ENCODE peak calls at places on chromosomes 16 and 17, in eight cellular contexts. R, E, I, D, U, V, L and W are unnamed samples.

GRCh38 chr17:14690704-14691103 is 389.8 kb downstream of the HS3ST3B1 start:
- DNase-seq in R (no peak), E (no peak), I (no peak), D (no peak), U (no peak), V (no peak), L (no peak), W (no peak)

GRCh38 chr17:42387221-42387657 is 1.0 kb downstream of the STAT3 start:
- DNase-seq in R (peak; percentile 76), E (peak; percentile 49), I (peak; percentile 54), D (no peak), U (peak; percentile 61), V (peak; percentile 86), L (no peak), W (no peak)

GRCh38 chr17:13462673-13463124 is 139.0 kb downstream of the HS3ST3A1 start:
- DNase-seq in R (no peak), E (no peak), I (no peak), D (no peak), U (no peak), V (no peak), L (no peak), W (no peak)

GRCh38 chr16:16166952-16167351 is 56.3 kb downstream of the ABCC6 start:
- DNase-seq in R (no peak), E (no peak), I (no peak), D (no peak), U (no peak), V (no peak), L (no peak), W (no peak)

GRCh38 chr16:1054660-1055556 is 17.6 kb upstream of the SSTR5 start:
- DNase-seq in R (peak; percentile 23), E (peak; percentile 64), I (peak; percentile 68), D (no peak), U (no peak), V (peak; percentile 49), L (no peak), W (peak; percentile 4)

GRCh38 chr17:31695456-31696090 is 163.5 kb downstream of the COPRS start:
- DNase-seq in R (peak; percentile 50), E (no peak), I (no peak), D (no peak), U (no peak), V (peak; percentile 66), L (peak; percentile 13), W (no peak)

GRCh38 chr17:80414508-80414802 is 512 bp upstream of the ENDOV start:
- DNase-seq in R (peak; percentile 14), E (peak; percentile 33), I (no peak), D (no peak), U (no peak), V (no peak), L (no peak), W (no peak)

GRCh38 chr16:66776457-66776856 is 24.9 kb downstream of the TERB1 start:
- DNase-seq in R (no peak), E (no peak), I (no peak), D (no peak), U (no peak), V (no peak), L (no peak), W (no peak)

GRCh38 chr16:78916928-78917545 is 683.5 kb downstream of the MAF start:
- DNase-seq in R (no peak), E (no peak), I (no peak), D (no peak), U (no peak), V (no peak), L (no peak), W (no peak)

GRCh38 chr17:5226940-5227878 is 7.5 kb downstream of the SCIMP start:
- DNase-seq in R (no peak), E (no peak), I (peak; percentile 13), D (no peak), U (peak; percentile 63), V (no peak), L (no peak), W (no peak)

GRCh38 chr16:77273815-77274214 is 74.6 kb downstream of the SYCE1L start:
- DNase-seq in R (peak; percentile 86), E (no peak), I (no peak), D (no peak), U (no peak), V (peak; percentile 84), L (peak; percentile 16), W (no peak)

GRCh38 chr17:2634361-2634960 is 41.0 kb downstream of the PAFAH1B1 start:
- DNase-seq in R (peak; percentile 92), E (no peak), I (peak; percentile 18), D (no peak), U (no peak), V (no peak), L (no peak), W (no peak)

GRCh38 chr16:56382901-56383355 is 42.4 kb downstream of the AMFR start:
- DNase-seq in R (peak; percentile 83), E (no peak), I (peak; percentile 10), D (no peak), U (no peak), V (peak; percentile 19), L (no peak), W (no peak)

DNA sequence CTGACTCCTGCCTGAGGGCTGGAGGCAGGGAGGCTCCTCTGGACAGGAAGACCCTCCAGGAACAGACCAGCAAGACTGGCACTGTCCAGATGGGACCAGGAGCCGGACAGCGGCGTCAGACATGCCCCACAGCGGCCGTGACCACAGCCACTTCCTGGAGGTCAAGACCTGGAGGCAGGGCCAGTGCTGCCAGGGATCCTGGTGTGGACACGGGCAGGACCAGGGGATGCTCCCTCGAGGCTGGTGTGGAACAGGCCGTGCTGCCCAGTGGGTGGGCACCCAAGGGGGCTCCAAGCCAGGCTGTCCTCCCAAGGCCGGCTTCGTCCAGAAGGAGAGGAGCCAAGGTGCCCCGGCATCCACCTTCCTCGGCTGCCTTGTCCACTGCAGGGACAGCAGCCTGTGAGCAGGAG is 4.5 kb upstream of the CCDC57 start:
- DNase-seq in R (no peak), E (no peak), I (no peak), D (peak; percentile 90), U (no peak), V (no peak), L (no peak), W (no peak)
- TF ChIP-seq CTCF in R (no peak), E (no peak), I (no peak), D (no peak), U (no peak), V (no peak), L (no peak), W (no peak)

DNA sequence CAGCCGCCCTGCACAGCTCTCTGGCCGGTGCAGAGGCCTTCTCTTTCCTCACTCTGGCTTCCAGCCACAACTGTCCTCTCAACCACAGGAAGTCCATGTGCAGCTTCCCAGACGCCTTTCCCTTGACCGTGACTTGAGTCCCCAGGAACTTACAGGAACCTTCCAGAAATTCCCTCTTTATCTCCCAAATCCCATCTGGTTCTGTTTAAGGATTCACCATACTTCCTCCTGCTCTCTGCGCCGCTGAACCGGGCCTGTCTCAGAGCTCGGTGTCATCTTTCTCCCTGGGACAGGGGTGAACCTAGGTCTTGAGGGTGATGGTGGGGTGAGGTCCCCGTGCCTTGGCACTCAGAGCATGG is 65.2 kb upstream of the ZNF469 start:
- DNase-seq in R (peak; percentile 68), E (no peak), I (peak; percentile 37), D (no peak), U (no peak), V (peak; percentile 88), L (no peak), W (no peak)
- H3K4me3 ChIP-seq in R (no peak overlapping the region), E (no peak overlapping the region), I (no peak overlapping the region), D (no peak overlapping the region), U (no peak overlapping the region), V (no peak overlapping the region), L (no peak overlapping the region), W (no peak overlapping the region)

DNA sequence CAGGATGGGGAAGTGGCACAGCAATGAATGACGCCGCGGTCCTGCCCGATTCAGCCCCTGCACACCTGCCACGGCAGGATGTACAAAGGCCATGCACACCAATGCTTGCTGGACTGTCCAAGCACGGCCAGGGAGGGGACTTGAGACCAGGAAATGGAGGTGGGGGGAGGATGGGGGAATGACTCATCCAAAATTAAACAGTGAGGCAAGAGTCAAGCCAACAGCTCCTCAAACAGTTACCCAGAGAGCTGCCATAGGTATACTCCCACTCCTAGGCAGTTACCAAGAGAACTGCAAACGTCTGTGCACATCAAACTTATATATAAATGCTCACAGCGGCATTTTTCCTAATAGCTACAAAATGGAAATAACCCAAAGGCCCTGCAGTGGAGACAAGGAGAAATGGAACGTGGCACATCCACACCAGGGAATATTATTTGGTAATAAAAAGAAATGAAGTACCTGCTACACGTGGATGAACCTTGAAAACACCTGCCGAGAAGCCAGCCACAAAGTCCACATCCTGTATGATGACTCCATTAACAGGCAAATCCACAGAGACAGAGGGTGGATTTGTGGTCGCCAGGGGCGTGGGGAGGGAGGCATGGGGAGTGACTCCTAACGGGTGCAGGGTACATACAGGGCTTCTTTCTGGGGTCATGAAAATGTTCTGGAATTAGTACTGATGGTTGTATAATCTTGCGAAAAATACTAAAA is 54.1 kb downstream of the VAC14 start:
- DNase-seq in R (peak; percentile 92), E (peak; percentile 90), I (peak; percentile 90), D (peak; percentile 93), U (peak; percentile 88), V (peak; percentile 91), L (peak; percentile 63), W (peak; percentile 97)
- TF ChIP-seq CTCF in R (no peak), E (no peak), I (no peak), D (no peak), U (no peak), V (no peak), L (no peak), W (no peak)

GRCh38 chr16:87740441-87740840 is 25.3 kb downstream of the KLHDC4 start:
- DNase-seq in R (peak; percentile 92), E (no peak), I (no peak), D (no peak), U (no peak), V (peak; percentile 11), L (peak; percentile 28), W (no peak)

GRCh38 chr16:87740909-87741424 is 24.8 kb downstream of the KLHDC4 start:
- DNase-seq in R (peak; percentile 77), E (no peak), I (no peak), D (no peak), U (no peak), V (peak; percentile 25), L (peak; percentile 13), W (no peak)

GRCh38 chr16:87744750-87745514 is 20.9 kb downstream of the KLHDC4 start:
- DNase-seq in R (no peak), E (no peak), I (no peak), D (no peak), U (no peak), V (no peak), L (no peak), W (no peak)

GRCh38 chr16:87741700-87742415 is 23.9 kb downstream of the KLHDC4 start:
- DNase-seq in R (no peak), E (no peak), I (no peak), D (no peak), U (no peak), V (no peak), L (no peak), W (no peak)

DNA sequence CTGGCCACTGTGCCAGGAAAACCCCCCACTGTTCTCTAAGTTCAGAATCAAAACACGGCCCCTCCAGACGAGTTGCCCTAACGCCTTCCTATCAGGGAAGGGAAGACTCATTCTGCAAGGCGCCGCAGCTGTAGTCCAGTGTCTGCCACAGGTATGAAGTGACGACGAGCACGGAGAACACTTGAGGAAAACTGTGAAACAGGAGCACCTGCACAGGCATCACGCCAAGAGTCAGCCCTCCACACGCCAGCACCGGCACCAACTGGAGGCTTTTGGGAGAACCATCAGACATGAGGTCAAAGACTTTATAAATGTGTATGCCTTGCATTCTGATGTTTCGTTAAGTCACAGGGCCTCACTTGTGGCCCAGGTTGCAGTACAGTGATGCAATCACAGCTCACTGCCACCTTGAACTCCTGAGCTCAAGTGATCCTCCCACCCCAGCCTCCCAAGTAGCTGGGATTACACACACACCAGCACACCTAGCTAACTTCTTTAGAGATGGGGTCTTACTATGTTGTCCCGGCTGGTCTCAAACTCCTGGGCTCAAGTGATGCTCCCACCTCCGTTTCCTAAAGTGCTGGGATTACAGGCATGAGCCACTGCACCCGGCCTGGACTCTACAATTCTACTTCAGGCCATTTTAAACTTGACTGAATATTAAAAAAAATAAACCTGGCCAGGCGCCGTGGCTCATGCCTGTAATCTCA is 22.9 kb downstream of the KLHDC4 start:
- DNase-seq in R (no peak), E (no peak), I (no peak), D (no peak), U (no peak), V (no peak), L (no peak), W (no peak)
- H3K4me3 ChIP-seq in R (no peak overlapping the region), E (no peak overlapping the region), I (no peak overlapping the region), D (no peak overlapping the region), U (no peak overlapping the region), V (no peak overlapping the region), L (no peak overlapping the region), W (no peak overlapping the region)